ENCODE peak calls at places on chromosomes 4 and X, in seven cellular contexts. Z is CD8-positive, alpha-beta T cell; X is CD4-positive, CD25-positive, alpha-beta regulatory T cell; P is psoas muscle; M is iPS DF 6.9; E is neural progenitor cell; K is CD4-positive, alpha-beta memory T cell. D is an unnamed sample.

GRCh38 chrX:136097871-136098805 is 49.2 kb upstream of the FHL1 start:
- DNase-seq in P (no peak), M (no peak), Z (no peak), K (no peak), X (no peak), E (no peak), D (peak)

GRCh38 chrX:107117993-107118321 is 665 bp downstream of the RBM41 start:
- DNase-seq in P (no peak), M (no peak), K (no peak), Z (no peak), X (no peak), E (no peak), D (no peak)

GRCh38 chr4:82745173-82745842 is 53.3 kb downstream of the SCD5 start:
- DNase-seq in E (peak), Z (no peak), X (no peak), M (no peak), P (no peak), K (no peak), D (no peak)

GRCh38 chr4:169791527-169792156 is 33.9 kb upstream of the HPF1 start:
- DNase-seq in E (peak), K (no peak), X (peak), P (peak), M (no peak), Z (no peak), D (no peak)

GRCh38 chr4:184279496-184280082 is 61.9 kb upstream of the ENPP6 start:
- DNase-seq in P (no peak), Z (no peak), K (no peak), E (no peak), M (no peak), X (no peak), D (no peak)

GRCh38 chr4:1973218-1973617 is 35.6 kb downstream of the NELFA start:
- DNase-seq in P (peak), Z (no peak), X (no peak), M (no peak), K (no peak), E (no peak), D (no peak)

GRCh38 chr4:1983846-1984405 is 24.8 kb downstream of the NELFA start:
- DNase-seq in E (no peak), P (no peak), Z (no peak), X (no peak), K (no peak), M (no peak), D (no peak)

GRCh38 chr4:179415016-179415841 is 1973.0 kb upstream of the AGA start:
- DNase-seq in K (no peak), P (no peak), Z (no peak), E (no peak), M (no peak), X (no peak), D (no peak)

GRCh38 chrX:71632923-71633657 is 14.8 kb upstream of the CXCR3 start:
- DNase-seq in M (no peak), E (no peak), P (no peak), K (no peak), Z (no peak), X (no peak), D (no peak)

GRCh38 chr4:84952004-84952403 is 14.5 kb downstream of the WDFY3 start:
- DNase-seq in X (no peak), P (no peak), K (no peak), Z (no peak), E (no peak), M (no peak), D (no peak)

GRCh38 chr4:67091668-67092067 is 453.6 kb downstream of the CENPC start:
- DNase-seq in X (no peak), M (no peak), Z (no peak), K (no peak), E (no peak), P (no peak), D (no peak)

GRCh38 chr4:72243641-72244040 is 211.8 kb downstream of the NPFFR2 start:
- DNase-seq in X (no peak), K (no peak), M (no peak), P (no peak), Z (no peak), E (no peak), D (no peak)

GRCh38 chr4:22932326-22932725 is 239.6 kb downstream of the GBA3 start:
- DNase-seq in P (no peak), X (no peak), K (no peak), Z (no peak), E (no peak), M (no peak), D (no peak)

GRCh38 chr4:55256787-55257186 is 89.3 kb upstream of the SRD5A3 start:
- DNase-seq in K (no peak), M (no peak), P (no peak), Z (no peak), E (peak), X (no peak), D (no peak)

GRCh38 chrX:19513383-19513782 is 1.9 kb downstream of the MAP3K15 start:
- DNase-seq in P (no peak), E (peak), X (no peak), Z (no peak), M (no peak), K (no peak), D (peak)

GRCh38 chrX:154308108-154308946 is 12.7 kb downstream of the TKTL1 start:
- DNase-seq in K (peak), M (peak), P (peak), X (peak), Z (peak), E (peak), D (no peak)

GRCh38 chr4:21304061-21304541 is 603.8 kb downstream of the PACRGL start:
- DNase-seq in Z (no peak), X (no peak), E (peak), P (no peak), M (peak), K (no peak), D (peak)
- H3K4me3 ChIP-seq in Z (no peak), X (no peak), E (peak), P (no peak), M (peak), K (no peak), D (no peak)

DNA sequence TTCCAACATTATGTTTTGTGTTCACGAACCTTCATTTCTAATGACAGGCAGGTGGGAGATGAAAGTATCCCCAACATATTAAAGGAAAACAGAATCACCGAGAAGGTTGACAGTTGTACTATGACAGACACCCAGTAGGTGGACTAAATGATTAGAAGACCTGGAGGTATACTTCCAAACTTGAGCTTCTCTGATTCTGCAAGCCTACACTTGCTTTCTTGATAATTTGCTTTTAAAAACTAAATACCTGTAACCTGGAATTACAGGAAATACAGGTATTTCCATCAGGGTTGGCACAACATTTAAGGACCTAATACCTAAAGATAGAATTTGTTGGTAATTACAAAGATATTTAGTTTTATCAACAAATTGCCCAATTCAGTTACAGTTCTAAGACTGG is 43.4 kb downstream of the C4orf51 start:
- DNase-seq in E (no peak), K (no peak), P (no peak), M (no peak), Z (no peak), X (no peak), D (no peak)
- H3K27ac ChIP-seq in E (no peak), K (no peak), P (no peak), M (no peak), Z (no peak), X (no peak), D (no peak)

DNA sequence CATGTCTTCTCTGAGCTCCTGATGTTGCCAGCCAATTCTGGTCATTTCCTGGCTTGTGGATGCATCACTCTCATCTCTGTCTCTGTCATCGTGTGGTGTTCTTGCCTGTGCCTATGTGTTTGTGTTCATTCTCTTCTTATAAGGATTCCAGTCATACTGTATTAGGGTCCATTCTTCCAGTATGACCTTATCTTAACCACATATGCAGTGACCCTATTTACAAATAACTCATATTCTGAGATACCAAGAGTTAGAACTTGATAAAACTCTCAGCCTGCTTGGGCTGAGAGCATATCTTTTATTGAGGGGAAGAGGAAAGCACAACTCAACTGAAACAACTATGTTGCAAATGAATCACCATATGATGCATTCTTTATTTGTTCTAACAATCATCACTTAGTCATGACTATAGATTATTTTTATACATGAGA is 189.0 kb upstream of the ANXA10 start:
- DNase-seq in Z (no peak), X (no peak), K (no peak), M (no peak), P (no peak), E (no peak), D (no peak)
- H3K4me3 ChIP-seq in Z (no peak), X (no peak), K (no peak), M (no peak), P (no peak), E (no peak), D (no peak)

GRCh38 chr4:79651516-79651915 is 243.5 kb upstream of the GK2 start:
- DNase-seq in X (no peak), E (no peak), K (no peak), M (no peak), P (no peak), Z (no peak), D (no peak)

GRCh38 chr4:79652726-79653125 is 244.7 kb upstream of the GK2 start:
- DNase-seq in Z (no peak), P (no peak), M (no peak), K (no peak), X (no peak), E (no peak), D (no peak)

GRCh38 chr4:79653871-79654270 is 245.8 kb upstream of the GK2 start:
- DNase-seq in X (no peak), E (no peak), P (no peak), Z (no peak), M (no peak), K (no peak), D (no peak)

GRCh38 chr4:79650794-79651431 is 242.9 kb upstream of the GK2 start:
- DNase-seq in E (no peak), M (no peak), X (no peak), Z (no peak), P (no peak), K (no peak), D (no peak)

DNA sequence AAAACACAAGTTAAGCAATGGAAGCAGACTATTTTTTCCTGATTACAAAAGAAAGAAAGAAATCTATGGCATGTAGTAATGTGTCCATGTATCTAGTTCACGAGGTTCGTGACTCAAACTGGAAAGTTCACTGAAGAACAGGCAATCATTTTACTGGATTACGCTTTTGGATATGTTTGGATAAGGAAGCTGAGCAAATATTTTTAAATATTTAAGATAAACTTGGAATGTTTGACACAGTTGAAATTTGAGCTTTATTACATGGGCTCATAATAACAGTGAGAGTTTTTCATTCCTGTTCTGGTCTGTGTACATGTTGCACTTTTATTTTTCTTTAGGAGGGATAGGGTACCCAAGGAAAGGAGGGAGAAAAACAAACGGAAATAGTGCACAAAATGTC is 244.2 kb upstream of the GK2 start:
- DNase-seq in Z (no peak), P (no peak), K (no peak), X (no peak), E (no peak), M (no peak), D (no peak)
- H3K27ac ChIP-seq in Z (no peak), P (no peak), K (no peak), X (no peak), E (no peak), M (no peak), D (no peak)

DNA sequence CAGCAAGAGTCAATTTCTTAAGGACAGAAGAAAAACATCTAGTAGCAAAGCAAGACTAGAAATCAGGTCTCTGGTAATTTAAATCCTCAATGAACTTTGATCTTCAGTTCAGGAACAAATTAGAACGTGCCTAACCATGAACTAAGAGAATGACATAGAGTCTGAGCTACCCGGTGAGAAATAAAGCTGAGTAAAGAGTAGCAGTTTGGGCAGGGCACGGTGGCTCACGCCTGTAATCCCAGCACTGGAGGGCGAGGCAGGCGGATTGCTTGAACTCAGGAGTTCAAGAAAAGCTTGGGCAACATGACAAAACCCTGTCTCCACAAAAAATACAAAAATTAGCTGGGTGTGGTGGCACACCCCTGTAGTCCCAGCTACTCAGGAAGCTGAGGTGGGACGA is 37.7 kb downstream of the ACE2 start:
- DNase-seq in M (no peak), P (no peak), X (no peak), E (no peak), K (no peak), Z (no peak), D (no peak)
- H3K4me3 ChIP-seq in M (no peak), P (no peak), X (no peak), E (no peak), K (no peak), Z (no peak), D (no peak)

GRCh38 chr4:101346562-101347266 is 612 bp downstream of the PPP3CA start:
- DNase-seq in M (no peak), K (no peak), X (peak), P (peak), Z (peak), E (peak), D (peak)

GRCh38 chr4:101345596-101346311 is 1.6 kb downstream of the PPP3CA start:
- DNase-seq in K (peak), X (peak), Z (peak), M (no peak), E (peak), P (peak), D (peak)

GRCh38 chr4:101345271-101345595 is 2.1 kb downstream of the PPP3CA start:
- DNase-seq in E (no peak), K (no peak), X (peak), M (no peak), Z (no peak), P (no peak), D (peak)

GRCh38 chr4:101347267-101347556 is at the start of gene PPP3CA:
- DNase-seq in M (no peak), E (no peak), Z (no peak), X (no peak), P (no peak), K (no peak), D (no peak)

GRCh38 chr4:101346312-101346561 is 1.1 kb downstream of the PPP3CA start:
- DNase-seq in K (peak), P (no peak), E (no peak), X (peak), M (no peak), Z (peak), D (no peak)
- H3K27ac ChIP-seq in K (peak), P (peak), E (no peak), X (peak), M (no peak), Z (peak), D (peak)

DNA sequence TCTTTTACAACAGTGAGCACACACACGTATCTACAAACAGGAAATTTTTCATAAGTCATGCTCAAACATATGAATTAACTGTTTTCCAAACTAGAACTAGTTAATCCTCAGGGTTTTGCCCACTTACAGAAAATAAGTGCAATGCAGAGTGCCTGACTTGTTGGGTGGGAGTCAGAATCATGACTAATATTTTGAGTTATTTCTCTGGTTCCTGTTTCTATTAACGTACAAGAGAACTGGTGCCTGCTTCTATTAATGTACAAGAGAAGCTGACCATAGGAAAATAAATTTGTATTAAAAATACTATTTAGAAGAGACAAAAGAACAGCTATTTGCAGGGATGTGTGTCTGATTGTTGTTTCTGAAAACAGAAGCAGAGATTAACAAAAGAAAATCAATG is 137.8 kb downstream of the GPC3 start:
- DNase-seq in X (no peak), M (no peak), K (no peak), E (no peak), Z (no peak), P (no peak), D (no peak)
- H3K4me3 ChIP-seq in X (no peak), M (no peak), K (no peak), E (no peak), Z (no peak), P (no peak), D (no peak)

DNA sequence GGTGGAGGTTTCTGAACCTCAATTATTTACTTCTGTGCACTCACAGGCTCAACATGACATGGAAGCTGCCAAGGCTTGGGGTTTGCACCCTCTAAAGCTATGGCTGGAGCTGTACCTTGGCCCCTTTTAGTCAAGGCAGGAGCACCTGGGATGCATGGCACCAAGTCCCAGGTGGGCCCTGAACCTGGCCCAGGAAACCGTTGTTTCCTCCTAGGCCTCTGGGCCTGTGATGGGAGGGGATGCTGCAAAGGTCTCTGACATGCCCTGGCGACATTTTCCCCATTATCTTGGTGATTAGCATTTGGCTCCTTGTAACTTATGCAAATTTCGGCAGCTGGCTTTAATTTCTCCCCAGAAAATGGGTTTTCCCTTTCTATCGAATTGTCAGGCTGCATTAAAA is 726.1 kb upstream of the POU3F4 start:
- DNase-seq in K (no peak), Z (no peak), M (no peak), P (no peak), X (no peak), E (no peak), D (no peak)
- H3K27ac ChIP-seq in K (no peak), Z (no peak), M (no peak), P (no peak), X (no peak), E (no peak), D (no peak)

DNA sequence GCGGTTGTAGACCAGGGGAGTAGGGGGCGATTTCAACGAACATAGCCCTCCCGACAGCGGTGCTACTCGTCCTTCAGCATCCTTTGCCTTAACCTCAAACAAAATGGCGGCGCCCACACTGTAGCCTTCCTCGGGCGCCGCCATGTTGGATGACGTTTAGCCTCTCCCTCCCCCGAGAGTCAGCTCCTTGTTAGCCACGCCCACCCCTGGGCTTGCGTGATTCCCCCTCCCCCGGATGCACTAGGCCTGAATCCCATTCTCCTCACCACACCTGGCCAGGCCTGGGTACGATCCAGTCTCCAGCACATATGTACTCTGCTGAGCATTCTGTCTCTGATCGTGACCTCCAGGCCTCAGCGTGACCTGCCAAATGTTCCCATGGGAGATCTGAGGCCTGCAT is 49.0 kb upstream of the ZNF157 start:
- DNase-seq in P (peak), Z (no peak), M (no peak), X (no peak), E (peak), K (no peak), D (no peak)
- H3K4me3 ChIP-seq in P (no peak), Z (no peak), M (no peak), X (no peak), E (no peak), K (no peak), D (no peak)